ENCODE peak calls at places on chromosomes 16 and 17, in eight cellular contexts. Z is uterus, I is heart left ventricle, F is heart right ventricle, P is neuronal stem cell, R is tibial artery, K is endothelial cell of umbilical vein, L is adipocyte. O is an unnamed sample.

GRCh38 chr17:7862692-7863437 is 5.1 kb downstream of the CYB5D1 start:
- DNase-seq in P (peak; percentile 71), K (peak; percentile 57), L (peak; percentile 83), I (no peak), F (no peak), R (no peak), Z (peak; percentile 71), O (peak; percentile 72)

GRCh38 chr16:27449434-27450188 is 47.6 kb downstream of the IL21R start:
- DNase-seq in K (no peak), Z (no peak), F (no peak), R (no peak), P (no peak), I (no peak), L (no peak), O (no peak)

GRCh38 chr17:27956601-27957445 is 63.7 kb upstream of the LYRM9 start:
- DNase-seq in R (no peak), F (no peak), Z (no peak), P (no peak), L (peak; percentile 4), K (no peak), I (no peak), O (no peak)

GRCh38 chr17:58577696-58578095 is 63.3 kb upstream of the MTMR4 start:
- DNase-seq in Z (peak; percentile 30), F (peak; percentile 23), L (peak; percentile 82), K (peak; percentile 30), R (no peak), P (peak; percentile 50), I (peak; percentile 30), O (peak; percentile 27)

GRCh38 chr17:41325611-41326010 is 10.1 kb upstream of the KRTAP17-1 start:
- DNase-seq in I (no peak), K (no peak), L (no peak), Z (no peak), F (no peak), P (no peak), R (no peak), O (no peak)

GRCh38 chr16:22887445-22887844 is 73.5 kb downstream of the HS3ST2 start:
- DNase-seq in I (no peak), F (no peak), P (no peak), L (no peak), R (no peak), K (no peak), Z (no peak), O (no peak)

GRCh38 chr17:19716108-19717030 is at the start of gene SLC47A2:
- DNase-seq in R (peak; percentile 56), I (no peak), P (no peak), L (no peak), K (no peak), Z (no peak), F (no peak), O (no peak)

GRCh38 chr17:59332890-59333377 is 1.5 kb downstream of the YPEL2 start:
- DNase-seq in P (no peak), L (peak; percentile 63), I (peak; percentile 33), R (peak; percentile 80), K (peak; percentile 41), Z (peak; percentile 35), F (peak; percentile 23), O (peak; percentile 29)

GRCh38 chr16:27486344-27486743 is 63.4 kb downstream of the GTF3C1 start:
- DNase-seq in Z (no peak), R (no peak), L (no peak), F (no peak), K (no peak), P (no peak), I (no peak), O (no peak)

GRCh38 chr17:73232587-73233373 is 28.9 kb downstream of the CPSF4L start:
- DNase-seq in F (no peak), Z (peak; percentile 33), P (no peak), R (no peak), I (peak; percentile 26), K (peak; percentile 51), L (peak; percentile 64), O (no peak)

GRCh38 chr17:48556534-48557401 is 11.9 kb upstream of the HOXB2 start:
- DNase-seq in L (no peak), R (no peak), F (no peak), I (no peak), P (no peak), K (peak; percentile 59), Z (no peak), O (no peak)

GRCh38 chr17:48560452-48560817 is 15.5 kb upstream of the HOXB2 start:
- DNase-seq in Z (no peak), I (no peak), P (no peak), R (no peak), F (no peak), L (no peak), K (no peak), O (no peak)

GRCh38 chr17:48558057-48558456 is 13.1 kb upstream of the HOXB2 start:
- DNase-seq in Z (no peak), R (no peak), F (no peak), K (no peak), I (no peak), P (no peak), L (no peak), O (no peak)

GRCh38 chr17:48559609-48560451 is 14.9 kb upstream of the HOXB2 start:
- DNase-seq in Z (no peak), K (no peak), R (no peak), I (no peak), L (no peak), F (no peak), P (no peak), O (no peak)

DNA sequence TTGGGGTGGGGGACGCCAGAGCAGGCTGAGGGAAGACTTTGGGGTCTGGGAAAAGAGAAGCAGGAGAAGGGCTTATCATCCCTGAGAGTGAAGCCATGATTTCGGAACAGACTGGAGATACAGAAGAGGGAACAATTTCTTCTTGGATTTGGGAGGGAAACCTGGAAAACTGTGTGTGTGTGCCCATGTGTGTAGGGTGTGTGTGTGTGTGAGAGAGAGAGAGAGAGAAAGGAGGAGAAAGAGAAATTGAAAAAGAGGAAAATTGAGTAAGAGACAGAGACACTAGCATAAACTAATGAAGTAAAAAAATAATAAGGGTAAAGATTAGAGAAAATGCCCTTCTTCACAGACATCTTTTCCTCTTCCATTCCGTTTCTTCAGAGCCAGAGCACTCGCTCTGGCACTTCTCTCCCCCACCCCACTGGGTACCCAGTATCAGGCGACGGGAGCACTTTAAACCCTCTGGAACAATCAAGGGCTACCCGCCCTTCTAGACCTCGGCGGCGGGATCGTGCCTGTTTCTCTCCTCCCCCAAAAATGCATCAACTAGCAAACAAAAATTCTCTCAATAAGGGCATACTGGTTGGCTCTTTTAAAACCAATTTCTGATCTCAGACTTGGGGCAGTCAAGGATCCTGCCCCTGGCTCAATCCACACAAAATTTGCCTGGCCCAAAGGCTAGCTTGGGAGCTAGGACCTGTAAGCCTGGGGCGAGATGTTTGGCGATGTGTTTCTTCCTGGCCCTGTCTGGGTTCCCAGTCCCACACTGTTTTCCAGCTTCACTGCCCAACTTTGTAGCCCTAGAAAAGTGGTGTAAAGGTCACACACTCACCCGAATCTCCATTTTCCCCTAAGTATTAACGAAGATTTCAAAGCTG is 14.1 kb upstream of the HOXB2 start:
- DNase-seq in I (no peak), F (no peak), P (no peak), Z (no peak), L (no peak), R (no peak), K (no peak), O (no peak)
- H3K4me1 ChIP-seq in I (no peaks in the 10 kb centered on the region), F (no peaks in the 10 kb centered on the region), P (no peaks in the 10 kb centered on the region), Z (peaks cover 3% of the 10 kb centered on the region), L (peaks cover 59% of the 10 kb centered on the region), R (no peaks in the 10 kb centered on the region), K (peaks cover 34% of the 10 kb centered on the region), O (no peaks in the 10 kb centered on the region)

GRCh38 chr17:79834575-79835469 is 4.4 kb downstream of the CBX4 start:
- DNase-seq in P (no peak), R (no peak), Z (no peak), F (peak; percentile 47), L (no peak), K (no peak), I (no peak), O (no peak)
- H3K36me3 ChIP-seq in P (no peaks in the 10 kb centered on the region), R (peaks cover 22% of the 10 kb centered on the region), Z (no peaks in the 10 kb centered on the region), F (peaks cover 28% of the 10 kb centered on the region), L (peaks cover 17% of the 10 kb centered on the region), K (peaks cover 3% of the 10 kb centered on the region), I (peaks cover 21% of the 10 kb centered on the region), O (no peaks in the 10 kb centered on the region)

DNA sequence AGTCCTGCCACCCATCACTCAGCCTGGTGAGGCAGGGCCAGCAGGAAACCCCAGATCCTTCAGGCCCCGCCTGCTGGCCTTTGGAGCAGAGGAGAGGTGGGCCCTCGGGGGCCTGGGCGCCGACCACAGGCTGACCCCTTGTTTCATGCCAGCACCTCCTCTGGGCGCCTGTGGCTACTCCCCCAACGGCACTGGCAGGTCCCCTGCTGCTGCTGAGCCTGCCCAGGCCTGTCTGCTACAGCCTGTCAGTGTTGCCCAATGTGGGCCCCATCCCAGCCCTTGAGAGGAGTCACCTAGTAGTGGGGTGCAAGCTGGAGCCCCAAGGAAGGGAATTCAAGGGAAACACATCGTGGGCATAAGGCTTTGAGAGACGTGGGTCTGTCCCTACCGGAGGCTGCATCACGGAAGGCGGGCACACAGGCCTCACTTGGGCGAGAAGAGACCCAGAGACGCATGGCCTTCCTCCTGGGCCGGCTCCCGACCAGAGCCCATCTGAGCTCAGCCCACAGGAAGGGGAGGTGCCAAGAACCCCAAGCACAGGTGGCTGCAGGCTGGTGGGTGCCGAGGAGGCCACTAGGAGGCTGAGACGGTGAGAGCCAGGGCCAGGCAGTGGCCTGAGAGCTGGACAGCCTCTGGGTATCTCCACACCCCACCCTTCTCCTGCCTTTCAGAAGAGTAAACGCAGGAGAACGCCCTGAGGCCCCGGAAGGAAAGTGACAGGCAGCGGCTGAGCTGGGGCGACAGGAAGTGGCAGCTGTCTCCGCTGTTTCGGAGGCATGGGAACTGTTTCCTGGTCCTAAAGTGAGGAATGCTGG is 8.1 kb upstream of the FASN start:
- DNase-seq in Z (peak; percentile 23), P (no peak), F (peak; percentile 50), R (no peak), L (peak; percentile 34), K (no peak), I (no peak), O (peak; percentile 35)
- H3K4me1 ChIP-seq in Z (no peaks in the 10 kb centered on the region), P (peaks cover 35% of the 10 kb centered on the region), F (peaks cover 17% of the 10 kb centered on the region), R (no peaks in the 10 kb centered on the region), L (peaks cover 48% of the 10 kb centered on the region), K (peaks cover 10% of the 10 kb centered on the region), I (no peaks in the 10 kb centered on the region), O (no peaks in the 10 kb centered on the region)

GRCh38 chr16:66248096-66248495 is 118.4 kb upstream of the CDH5 start:
- DNase-seq in I (peak; percentile 66), P (no peak), R (peak; percentile 86), L (peak; percentile 63), Z (peak; percentile 83), K (no peak), F (peak; percentile 75), O (peak; percentile 87)
- H3K36me3 ChIP-seq in I (no peaks in the 10 kb centered on the region), P (no peaks in the 10 kb centered on the region), R (no peaks in the 10 kb centered on the region), L (no peaks in the 10 kb centered on the region), Z (no peaks in the 10 kb centered on the region), K (no peaks in the 10 kb centered on the region), F (no peaks in the 10 kb centered on the region), O (no peaks in the 10 kb centered on the region)